ENCODE peak calls at places on chromosomes 2 and 18, in seven cellular contexts. L is activated T-cell treated with anti-CD3 and anti-CD28 coated beads for 24 hours, I is germinal center, U is osteocyte, C is GF-D8, A is hypothalamus, S is SJCRH30. B is an unnamed sample.

GRCh38 chr2:152405206-152406118 is 70.5 kb downstream of the FMNL2 start:
- DNase-seq in L (no peak), I (no peak), U (no peak), C (no peak), A (no peak), S (no peak), B (peak; percentile 39)

GRCh38 chr2:229409751-229410181 is 138.7 kb upstream of the PID1 start:
- DNase-seq in L (no peak), I (no peak), U (no peak), C (no peak), A (no peak), S (no peak), B (no peak)

GRCh38 chr2:203673933-203674332 is 32.5 kb upstream of the CD28 start:
- DNase-seq in L (no peak), I (no peak), U (no peak), C (no peak), A (no peak), S (peak; percentile 43), B (no peak)

GRCh38 chr18:38456253-38456652 is 890.7 kb upstream of the CELF4 start:
- DNase-seq in L (no peak), I (no peak), U (no peak), C (no peak), A (no peak), S (no peak), B (no peak)

GRCh38 chr2:159684796-159685195 is 27.5 kb upstream of the MARCHF7 start:
- DNase-seq in L (no peak), I (no peak), U (no peak), C (no peak), A (no peak), S (no peak), B (no peak)

GRCh38 chr2:37219046-37219445 is 12.3 kb downstream of the CEBPZ start:
- DNase-seq in L (no peak), I (no peak), U (no peak), C (no peak), A (no peak), S (no peak), B (no peak)

GRCh38 chr2:233460726-233461431 is 105.7 kb downstream of the USP40 start:
- DNase-seq in L (no peak), I (no peak), U (no peak), C (no peak), A (no peak), S (peak; percentile 75), B (no peak)

GRCh38 chr2:72931280-72931910 is 14.1 kb downstream of the EMX1 start:
- DNase-seq in L (no peak), I (no peak), U (no peak), C (no peak), A (no peak), S (no peak), B (peak; percentile 48)

GRCh38 chr2:101818531-101819451 is 121.3 kb downstream of the MAP4K4 start:
- DNase-seq in L (no peak), I (no peak), U (no peak), C (no peak), A (no peak), S (peak; percentile 77), B (no peak)

GRCh38 chr2:241851325-241852115 is 7.2 kb downstream of the PDCD1 start:
- DNase-seq in L (no peak), I (no peak), U (no peak), C (no peak), A (no peak), S (no peak), B (no peak)

GRCh38 chr18:5515007-5515744 is 28.6 kb downstream of the EPB41L3 start:
- DNase-seq in L (no peak), I (no peak), U (no peak), C (no peak), A (no peak), S (peak; percentile 66), B (no peak)

GRCh38 chr2:165003443-165004130 is 48.3 kb upstream of the SLC38A11 start:
- DNase-seq in L (no peak), I (no peak), U (no peak), C (no peak), A (no peak), S (no peak), B (no peak)

GRCh38 chr2:12763486-12763885 is 46.8 kb downstream of the TRIB2 start:
- DNase-seq in L (no peak), I (no peak), U (no peak), C (no peak), A (no peak), S (no peak), B (no peak)

GRCh38 chr2:3656762-3657691 is 973 bp upstream of the ALLC start:
- DNase-seq in L (no peak), I (no peak), U (no peak), C (no peak), A (no peak), S (peak; percentile 95), B (peak; percentile 83)

GRCh38 chr2:129801575-129801974 is 177.9 kb upstream of the RAB6C start:
- DNase-seq in L (no peak), I (no peak), U (no peak), C (no peak), A (no peak), S (no peak), B (no peak)

GRCh38 chr2:232876978-232877441 is 6.9 kb downstream of the SNORC start:
- DNase-seq in L (no peak), I (no peak), U (no peak), C (no peak), A (no peak), S (no peak), B (no peak)

GRCh38 chr2:190984595-190984994 is 29.4 kb downstream of the STAT1 start:
- DNase-seq in L (no peak), I (no peak), U (no peak), C (no peak), A (no peak), S (no peak), B (no peak)

GRCh38 chr2:165796129-165796528 is 2.1 kb upstream of the GALNT3 start:
- DNase-seq in L (no peak), I (no peak), U (no peak), C (peak; percentile 26), A (no peak), S (no peak), B (no peak)

GRCh38 chr2:227653419-227653818 is 13.2 kb upstream of the SCYGR5 start:
- DNase-seq in L (no peak), I (no peak), U (no peak), C (no peak), A (no peak), S (no peak), B (no peak)

GRCh38 chr2:78896536-78896935 is 129.0 kb upstream of the REG3G start:
- DNase-seq in L (no peak), I (no peak), U (no peak), C (no peak), A (no peak), S (no peak), B (no peak)

GRCh38 chr2:10141736-10142639 is 19.4 kb downstream of the RRM2 start:
- DNase-seq in L (no peak), I (peak; percentile 58), U (no peak), C (no peak), A (no peak), S (peak; percentile 51), B (peak; percentile 57)

GRCh38 chr2:222280795-222281194 is 18.0 kb downstream of the PAX3 start:
- DNase-seq in L (no peak), I (no peak), U (no peak), C (no peak), A (no peak), S (no peak), B (no peak)

GRCh38 chr2:186543561-186544131 is 46.2 kb upstream of the ITGAV start:
- DNase-seq in L (no peak), I (no peak), U (no peak), C (no peak), A (no peak), S (peak; percentile 66), B (no peak)

GRCh38 chr2:234955091-234955511 is 3.3 kb downstream of the SH3BP4 start:
- DNase-seq in L (no peak), I (no peak), U (no peak), C (no peak), A (no peak), S (no peak), B (no peak)

GRCh38 chr18:33700513-33700976 is 122.5 kb downstream of the ASXL3 start:
- DNase-seq in L (no peak), I (no peak), U (no peak), C (no peak), A (no peak), S (no peak), B (no peak)

GRCh38 chr2:54945401-54946219 is 104.6 kb downstream of the RTN4 start:
- DNase-seq in L (no peak), I (no peak), U (peak; percentile 83), C (no peak), A (peak; percentile 58), S (no peak), B (peak; percentile 41)